ENCODE peak calls at places on chromosomes 4 and X, in five cellular contexts. G is ecto neural progenitor cell; T is neural crest cell; B is activated CD8-positive, alpha-beta T cell treated with anti-CD3 and anti-CD28 coated beads, Interleukin-2, amount 10 ng/mL, durations not matched to agents 7 days and 5 days; P is amniotic stem cell. D is an unnamed sample.

GRCh38 chr4:128653514-128654420 is 155.7 kb upstream of the JADE1 start:
- DNase-seq in G (peak; percentile 54), T (no peak), B (no peak), P (no peak), D (no peak)

GRCh38 chr4:83757121-83757621 is 221.3 kb downstream of the GPAT3 start:
- DNase-seq in G (no peak), T (no peak), B (no peak), P (no peak), D (no peak)

GRCh38 chr4:8575457-8575856 is 4.7 kb upstream of the GPR78 start:
- DNase-seq in G (no peak), T (no peak), B (no peak), P (no peak), D (no peak)

GRCh38 chrX:115330498-115331138 is 41.1 kb downstream of the LUZP4 start:
- DNase-seq in G (peak; percentile 67), T (peak; percentile 57), B (peak; percentile 22), P (peak; percentile 60), D (no peak)

GRCh38 chr4:112422644-112423043 is 93.3 kb downstream of the NEUROG2 start:
- DNase-seq in G (no peak), T (no peak), B (no peak), P (no peak), D (no peak)

GRCh38 chr4:21744046-21744445 is 204.5 kb downstream of the KCNIP4 start:
- DNase-seq in G (no peak), T (no peak), B (no peak), P (no peak), D (no peak)

GRCh38 chr4:79442422-79442821 is 34.4 kb upstream of the GK2 start:
- DNase-seq in G (no peak), T (no peak), B (no peak), P (no peak), D (no peak)

GRCh38 chrX:46710425-46710824 is 48.5 kb downstream of the SLC9A7 start:
- DNase-seq in G (no peak), T (no peak), B (no peak), P (no peak), D (no peak)

GRCh38 chr4:89254847-89255246 is 52.8 kb downstream of the GPRIN3 start:
- DNase-seq in G (no peak), T (peak; percentile 19), B (peak; percentile 53), P (no peak), D (no peak)

GRCh38 chrX:50876551-50876950 is 34.0 kb upstream of the BMP15 start:
- DNase-seq in G (no peak), T (no peak), B (no peak), P (no peak), D (no peak)

GRCh38 chr4:8146158-8146557 is 12.5 kb downstream of the ABLIM2 start:
- DNase-seq in G (no peak), T (no peak), B (no peak), P (no peak), D (no peak)

GRCh38 chr4:3324093-3324815 is 31.4 kb downstream of the RGS12 start:
- DNase-seq in G (peak; percentile 59), T (no peak), B (no peak), P (no peak), D (no peak)

GRCh38 chr4:29081230-29081955 is 1638.8 kb upstream of the PCDH7 start:
- DNase-seq in G (no peak), T (no peak), B (no peak), P (no peak), D (no peak)

GRCh38 chrX:13983734-13984133 is 46.0 kb downstream of the GEMIN8 start:
- DNase-seq in G (no peak), T (no peak), B (no peak), P (no peak), D (no peak)

GRCh38 chrX:68832101-68832416 is 3.2 kb downstream of the EFNB1 start:
- DNase-seq in G (peak; percentile 46), T (no peak), B (no peak), P (peak; percentile 35), D (no peak)

GRCh38 chrX:42976729-42977366 is 198.9 kb upstream of the PPP1R2C start:
- DNase-seq in G (no peak), T (no peak), B (no peak), P (no peak), D (no peak)

GRCh38 chr4:5050520-5050955 is 742 bp upstream of the STK32B start:
- DNase-seq in G (peak; percentile 82), T (peak; percentile 66), B (peak; percentile 51), P (peak; percentile 61), D (no peak)

GRCh38 chrX:97909245-97909644 is 1025.5 kb downstream of the RPA4 start:
- DNase-seq in G (no peak), T (no peak), B (no peak), P (no peak), D (no peak)

GRCh38 chr4:35494955-35495354 is 749.4 kb downstream of the ARAP2 start:
- DNase-seq in G (no peak), T (no peak), B (no peak), P (no peak), D (no peak)

GRCh38 chrX:28659269-28659668 is 72.0 kb downstream of the IL1RAPL1 start:
- DNase-seq in G (no peak), T (no peak), B (no peak), P (no peak), D (no peak)

GRCh38 chr4:988726-989721 is 2.2 kb downstream of the IDUA start:
- DNase-seq in G (no peak), T (no peak), B (no peak), P (no peak), D (no peak)

GRCh38 chrX:68536884-68537283 is 38.0 kb downstream of the YIPF6 start:
- DNase-seq in G (no peak), T (no peak), B (no peak), P (no peak), D (no peak)